ENCODE peak calls at places on chromosomes 1 and 21, in nine cellular contexts. B is H1, V is A549, A is ovary, P is suprapubic skin, T is sigmoid colon, Y is stomach, X is K562, J is transverse colon. O is an unnamed sample.

GRCh38 chr1:16212251-16212961 is at the start of gene ARHGEF19:
- DNase-seq in T (no peak), A (no peak), Y (peak), X (no peak), B (peak), V (no peak), J (peak), P (no peak), O (no peak)

GRCh38 chr1:238293075-238293474 is 402.4 kb upstream of the ZP4 start:
- DNase-seq in B (no peak), V (no peak), X (no peak), J (no peak), T (no peak), P (no peak), A (no peak), Y (no peak), O (no peak)

GRCh38 chr21:29939859-29940245 is at the start of gene GRIK1:
- DNase-seq in P (no peak), J (no peak), Y (no peak), V (no peak), B (peak), X (peak), T (no peak), A (no peak), O (no peak)

GRCh38 chr1:47757226-47757975 is 239.8 kb downstream of the TRABD2B start:
- DNase-seq in B (no peak), P (peak), X (no peak), J (no peak), Y (no peak), V (no peak), T (peak), A (no peak), O (no peak)

GRCh38 chr1:196115641-196116040 is 492.6 kb downstream of the KCNT2 start:
- DNase-seq in T (no peak), A (no peak), Y (no peak), X (peak), P (no peak), J (no peak), B (no peak), V (no peak), O (peak)

GRCh38 chr1:177283380-177283779 is 112.6 kb downstream of the BRINP2 start:
- DNase-seq in V (no peak), P (no peak), Y (no peak), X (no peak), B (no peak), J (no peak), A (no peak), T (no peak), O (no peak)

GRCh38 chr1:200962631-200963030 is 60.9 kb downstream of the KIF21B start:
- DNase-seq in X (no peak), Y (no peak), P (peak), B (no peak), J (no peak), V (no peak), A (no peak), T (no peak), O (no peak)

GRCh38 chr1:1665815-1666251 is 7.0 kb upstream of the CDK11B start:
- DNase-seq in V (peak), T (peak), B (peak), X (peak), Y (peak), P (peak), J (no peak), A (no peak), O (no peak)

GRCh38 chr1:77253211-77253610 is 28.6 kb upstream of the AK5 start:
- DNase-seq in P (no peak), X (no peak), J (no peak), B (no peak), T (no peak), Y (no peak), V (no peak), A (no peak), O (no peak)

GRCh38 chr21:45035477-45035848 is 38.9 kb upstream of the ADARB1 start:
- DNase-seq in X (no peak), A (no peak), B (no peak), T (peak), P (no peak), Y (no peak), J (no peak), V (no peak), O (no peak)

GRCh38 chr1:51190996-51191395 is 45.1 kb upstream of the RNF11 start:
- DNase-seq in X (no peak), V (no peak), J (no peak), P (no peak), Y (no peak), B (no peak), A (no peak), T (no peak), O (no peak)
- TF ChIP-seq EP300 in X (no peak), V (no peak), J (no peak), P (no peak), Y (no peak), B (no peak), A (no peak), T (no peak), O (no peak)

GRCh38 chr1:175885247-175885646 is 141.9 kb upstream of the TNR start:
- DNase-seq in T (peak), B (no peak), J (no peak), Y (no peak), A (no peak), V (no peak), X (no peak), P (no peak), O (no peak)

GRCh38 chr1:175889044-175889443 is 145.6 kb upstream of the TNR start:
- DNase-seq in A (no peak), V (no peak), Y (no peak), B (no peak), T (no peak), P (no peak), X (no peak), J (no peak), O (no peak)

GRCh38 chr1:175887981-175888428 is 144.6 kb upstream of the TNR start:
- DNase-seq in Y (peak), V (peak), J (peak), B (peak), X (peak), T (no peak), A (peak), P (no peak), O (peak)

GRCh38 chr1:175889848-175890247 is 146.5 kb upstream of the TNR start:
- DNase-seq in A (no peak), B (no peak), P (no peak), Y (no peak), X (no peak), J (no peak), T (no peak), V (no peak), O (no peak)

DNA sequence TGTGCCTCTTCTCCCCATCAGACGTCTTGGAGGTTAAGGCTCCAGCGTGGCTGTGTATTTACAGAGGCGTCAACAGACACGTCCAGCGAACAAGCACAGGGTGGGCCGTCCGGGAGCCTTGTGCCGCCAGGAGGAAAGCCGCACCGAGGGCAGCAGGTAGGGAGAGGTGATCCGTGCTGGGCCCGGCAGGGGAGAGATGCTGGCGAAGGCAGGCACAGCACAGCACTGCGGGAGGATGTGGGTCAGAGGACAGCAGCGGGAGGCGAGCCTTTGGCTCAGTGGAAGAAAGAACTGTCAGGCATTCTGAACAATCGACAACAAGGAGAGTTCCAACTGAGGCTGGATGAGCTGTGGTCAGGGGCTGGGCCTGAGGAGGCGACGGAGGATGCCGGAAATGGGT is 144.1 kb upstream of the TNR start:
- DNase-seq in X (no peak), P (no peak), T (peak), J (no peak), B (no peak), Y (no peak), V (no peak), A (no peak), O (no peak)
- H3K4me3 ChIP-seq in X (no peak), P (no peak), T (no peak), J (no peak), B (peak), Y (no peak), V (no peak), A (no peak), O (no peak)

GRCh38 chr1:3026581-3027511 is 5.6 kb downstream of the ACTRT2 start:
- DNase-seq in J (peak), T (peak), B (no peak), A (no peak), P (peak), X (no peak), Y (no peak), V (no peak), O (no peak)

GRCh38 chr1:3028531-3029282 is 7.4 kb downstream of the ACTRT2 start:
- DNase-seq in J (no peak), V (no peak), T (peak), B (no peak), P (peak), Y (no peak), X (no peak), A (no peak), O (no peak)

GRCh38 chr1:3026124-3026523 is 4.9 kb downstream of the ACTRT2 start:
- DNase-seq in Y (no peak), J (no peak), V (no peak), A (no peak), X (no peak), B (no peak), T (no peak), P (no peak), O (no peak)

GRCh38 chr1:3029481-3029961 is 8.3 kb downstream of the ACTRT2 start:
- DNase-seq in T (peak), A (no peak), P (peak), Y (no peak), B (no peak), J (no peak), X (no peak), V (no peak), O (no peak)

DNA sequence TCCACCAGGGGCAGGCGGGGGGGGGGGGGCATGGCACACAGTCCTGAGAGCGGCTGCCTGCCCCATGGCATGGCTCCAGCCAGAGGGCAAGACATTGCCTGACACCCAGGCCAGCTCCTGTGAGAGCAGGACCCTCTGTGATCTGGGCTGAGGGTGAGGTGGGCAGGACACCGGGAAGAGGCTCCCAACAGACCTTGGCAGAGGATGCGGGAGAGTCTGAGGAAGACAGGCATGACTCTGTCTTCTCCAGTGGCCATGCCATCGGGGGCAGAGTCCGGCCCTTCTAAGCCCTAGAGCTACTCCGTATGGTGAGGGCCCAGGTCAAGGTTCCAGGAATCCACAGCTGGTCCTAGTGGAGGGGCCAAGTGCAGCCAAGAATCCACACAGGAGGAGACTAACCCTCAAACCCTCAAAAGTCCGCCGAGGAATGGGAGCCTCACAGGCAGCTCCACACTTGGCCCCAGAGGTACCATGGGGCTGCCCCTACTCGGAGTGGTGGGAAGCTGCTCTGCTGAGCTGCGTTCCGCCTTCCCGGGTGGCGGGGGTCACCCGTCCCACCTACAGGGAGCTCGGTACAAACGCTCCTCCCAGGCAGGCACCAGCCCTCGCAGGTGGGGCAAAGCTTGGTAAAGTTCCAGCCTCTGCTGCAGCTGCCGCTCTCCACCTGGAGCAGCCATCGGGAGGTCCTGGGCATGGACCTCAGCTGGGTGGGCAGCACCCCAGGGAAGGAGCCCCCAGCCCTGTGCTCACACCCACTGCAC is 6.5 kb downstream of the ACTRT2 start:
- DNase-seq in J (no peak), A (no peak), T (peak), Y (no peak), P (peak), X (no peak), B (no peak), V (no peak), O (no peak)
- TF ChIP-seq POLR2A in J (no peak), A (no peak), T (no peak), Y (no peak), P (no peak), X (no peak), B (no peak), V (no peak), O (no peak)

DNA sequence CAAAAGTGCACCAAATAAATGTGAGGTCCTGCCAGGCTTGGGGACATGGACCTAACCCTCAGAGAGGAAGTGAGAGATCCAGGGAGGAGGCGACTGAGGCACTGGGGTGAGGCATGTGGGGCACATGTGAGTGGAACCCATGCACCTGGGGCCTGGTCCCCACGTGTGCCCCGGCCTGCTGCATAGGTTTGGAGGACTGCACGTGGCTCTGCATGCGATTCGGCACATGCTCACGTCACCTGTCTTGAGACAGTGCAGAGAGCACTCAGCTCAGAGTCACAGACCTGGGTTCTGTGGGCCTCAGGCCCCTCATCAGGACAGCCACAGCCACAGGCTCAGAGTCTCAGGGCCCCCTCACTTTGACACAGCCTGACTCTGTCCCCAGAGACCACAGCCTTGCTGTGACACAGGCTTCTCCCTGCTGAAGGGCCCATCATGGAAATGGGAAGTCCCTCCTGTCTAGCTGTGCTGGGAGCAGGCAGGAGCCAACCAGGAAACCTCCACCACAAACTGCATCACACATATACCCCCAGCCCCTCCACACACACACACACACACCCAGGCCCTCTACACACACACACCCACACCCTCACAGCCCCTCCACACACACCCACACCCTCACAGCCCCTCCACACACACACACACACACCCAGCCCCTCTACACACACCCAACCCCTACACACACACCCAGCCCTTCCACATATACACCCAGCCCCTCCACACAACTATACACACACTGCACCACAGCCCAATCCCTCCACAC is 48.2 kb downstream of the SLC9A1 start:
- DNase-seq in B (no peak), P (no peak), V (no peak), J (no peak), A (no peak), T (no peak), Y (no peak), X (no peak), O (no peak)
- TF ChIP-seq EP300 in B (no peak), P (no peak), V (no peak), J (no peak), A (no peak), T (no peak), Y (no peak), X (no peak), O (no peak)

DNA sequence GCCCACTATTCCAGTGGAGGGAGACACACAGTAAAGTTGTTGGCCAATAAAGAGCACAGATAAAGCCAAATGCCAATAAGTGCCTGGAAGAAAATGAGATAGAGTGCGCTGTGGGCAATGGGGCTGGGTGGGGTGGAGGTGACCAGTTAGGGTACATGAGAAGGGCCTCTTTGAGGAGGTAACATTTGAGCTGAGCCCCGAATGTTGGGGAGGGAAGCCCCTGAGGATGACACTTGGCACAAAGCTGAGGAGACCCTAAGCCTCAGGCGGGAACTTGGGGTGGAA is 979 bp downstream of the S100A9 start:
- DNase-seq in X (no peak), T (no peak), Y (no peak), J (no peak), V (no peak), B (peak), A (no peak), P (peak), O (no peak)
- H3K4me3 ChIP-seq in X (no peak), T (peak), Y (peak), J (no peak), V (no peak), B (no peak), A (no peak), P (no peak), O (no peak)

GRCh38 chr1:161168906-161169305 is 2.7 kb downstream of the PPOX start:
- DNase-seq in A (no peak), V (no peak), Y (no peak), T (no peak), B (no peak), X (no peak), J (no peak), P (no peak), O (no peak)

GRCh38 chr1:161163793-161164192 is 2.4 kb upstream of the PPOX start:
- DNase-seq in P (peak), T (no peak), V (no peak), J (no peak), A (no peak), Y (no peak), B (no peak), X (no peak), O (no peak)

GRCh38 chr1:161166669-161167548 is 683 bp downstream of the PPOX start:
- DNase-seq in T (no peak), B (peak), A (no peak), Y (no peak), V (no peak), X (peak), P (no peak), J (no peak), O (no peak)

GRCh38 chr1:161164901-161165620 is 1.2 kb upstream of the PPOX start:
- DNase-seq in Y (no peak), V (no peak), J (no peak), P (no peak), T (no peak), X (no peak), B (no peak), A (no peak), O (no peak)

GRCh38 chr1:161165742-161166668 is at the start of gene PPOX:
- DNase-seq in T (peak), X (peak), Y (peak), B (peak), J (peak), V (peak), P (peak), A (peak), O (peak)
- TF ChIP-seq POLR2A in T (peak), X (peak), Y (no peak), B (peak), J (peak), V (peak), P (peak), A (peak), O (peak)

DNA sequence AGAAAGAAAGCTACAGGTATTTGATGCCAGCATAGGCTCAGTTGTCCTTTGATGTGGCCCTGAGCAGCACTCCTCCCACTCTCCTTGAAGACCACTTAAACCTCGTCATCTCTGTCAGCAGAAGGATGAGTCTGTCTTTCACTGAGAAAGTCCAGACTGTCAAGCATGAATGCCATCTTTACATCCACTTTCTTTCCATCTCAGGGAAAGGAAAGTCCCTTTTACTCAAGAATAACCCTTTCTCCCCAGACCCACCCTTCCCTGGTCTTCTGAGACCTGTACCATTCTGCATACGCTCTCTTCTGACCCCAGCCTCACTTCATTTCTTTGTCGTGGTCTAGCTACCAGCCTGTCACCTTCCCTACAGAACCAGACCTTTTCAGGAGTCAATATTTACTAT is 4.0 kb upstream of the ELAPOR1 start:
- DNase-seq in J (no peak), Y (no peak), A (no peak), T (no peak), B (no peak), P (no peak), X (no peak), V (no peak), O (no peak)
- TF ChIP-seq EP300 in J (no peak), Y (no peak), A (no peak), T (no peak), B (no peak), P (no peak), X (no peak), V (no peak), O (no peak)

GRCh38 chr1:107896946-107897345 is 68.0 kb downstream of the VAV3 start:
- DNase-seq in Y (no peak), X (no peak), V (no peak), B (no peak), A (no peak), P (no peak), T (no peak), J (no peak), O (no peak)
- H3K4me3 ChIP-seq in Y (no peak), X (no peak), V (no peak), B (no peak), A (no peak), P (no peak), T (no peak), J (no peak), O (no peak)

DNA sequence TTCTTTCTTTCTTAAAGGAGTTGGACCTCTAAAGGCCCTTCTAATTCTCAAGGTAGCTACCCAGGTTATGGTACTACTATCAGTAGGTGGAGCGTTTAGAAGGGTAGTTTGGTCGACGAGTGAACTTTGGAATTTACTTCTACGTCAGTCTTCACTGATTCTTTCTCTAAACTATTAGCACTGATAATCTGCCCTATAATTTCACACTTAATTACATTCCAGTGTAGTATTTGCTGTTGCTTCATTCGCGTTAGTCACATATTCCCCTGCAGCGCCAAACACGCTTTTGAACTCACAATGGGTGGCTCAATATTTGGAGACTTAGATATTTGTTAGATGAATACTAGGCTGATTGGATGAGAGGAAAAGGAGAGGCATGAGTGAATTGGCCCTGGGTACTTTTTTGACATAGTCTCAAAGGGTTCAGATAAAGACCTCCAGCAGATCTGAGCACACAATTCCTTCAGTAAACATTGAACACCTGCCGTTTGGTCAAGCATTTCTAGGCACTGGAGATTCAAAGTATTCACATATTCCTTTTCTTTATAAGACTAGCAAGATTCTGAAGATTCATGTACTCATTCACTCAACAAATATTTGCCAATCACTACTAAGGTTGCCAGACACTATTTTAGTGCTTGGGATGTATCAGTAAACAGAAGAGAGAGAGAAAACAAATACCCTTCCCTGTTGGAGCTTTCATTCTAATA is 929 bp upstream of the FOXJ3 start:
- DNase-seq in X (no peak), J (no peak), T (no peak), Y (peak), P (no peak), B (no peak), A (peak), V (peak), O (no peak)
- TF ChIP-seq POLR2A in X (no peak), J (peak), T (no peak), Y (no peak), P (no peak), B (no peak), A (no peak), V (no peak), O (no peak)

GRCh38 chr1:30411206-30411605 is 312.2 kb downstream of the MATN1 start:
- DNase-seq in X (no peak), A (no peak), T (peak), B (peak), P (no peak), V (no peak), J (no peak), Y (peak), O (no peak)
- TF ChIP-seq EP300 in X (no peak), A (no peak), T (no peak), B (no peak), P (no peak), V (no peak), J (no peak), Y (no peak), O (no peak)

O was measured in tibial nerve.